ENCODE peak calls at places on chromosome 3, in six cellular contexts. E is right lobe of liver, Q is GM12864, T is lung, Z is brain microvascular endothelial cell, M is fibroblast of mammary gland. X is an unnamed sample.

GRCh38 chr3:188673509-188674239 is 498.1 kb upstream of the TPRG1 start:
- DNase-seq in Z (peak), E (no peak), Q (no peak), T (no peak), M (peak), X (peak)

GRCh38 chr3:141059816-141060215 is 8.7 kb downstream of the SPSB4 start:
- DNase-seq in Q (no peak), Z (no peak), E (no peak), T (no peak), M (no peak), X (no peak)

GRCh38 chr3:104628185-104628789 is 738.4 kb upstream of the ALCAM start:
- DNase-seq in Z (peak), E (no peak), M (peak), T (no peak), Q (no peak), X (peak)

GRCh38 chr3:107987036-107987557 is 103.7 kb downstream of the CD47 start:
- DNase-seq in M (peak), Z (peak), T (peak), E (peak), Q (no peak), X (peak)

GRCh38 chr3:38773528-38773927 is 42.5 kb downstream of the SCN10A start:
- DNase-seq in E (no peak), Q (no peak), Z (no peak), T (no peak), M (no peak), X (no peak)

GRCh38 chr3:56758539-56758981 is 43.2 kb downstream of the ARHGEF3 start:
- DNase-seq in T (peak), Z (peak), E (no peak), M (peak), Q (peak), X (peak)

GRCh38 chr3:111548060-111548459 is 6.1 kb downstream of the CD96 start:
- DNase-seq in T (no peak), Z (no peak), M (peak), Q (no peak), E (no peak), X (peak)

GRCh38 chr3:142274908-142275307 is 49.5 kb upstream of the GK5 start:
- DNase-seq in E (no peak), Q (no peak), Z (no peak), M (peak), T (no peak), X (no peak)

GRCh38 chr3:126134219-126134975 is 46.0 kb downstream of the ALDH1L1 start:
- DNase-seq in M (peak), E (peak), T (peak), Z (peak), Q (no peak), X (peak)

GRCh38 chr3:48695113-48695753 is 9.5 kb upstream of the NCKIPSD start:
- DNase-seq in T (no peak), Q (no peak), E (peak), Z (peak), M (peak), X (peak)

GRCh38 chr3:170414202-170414663 is 4.4 kb upstream of the CLDN11 start:
- DNase-seq in Z (peak), M (peak), Q (peak), E (no peak), T (no peak), X (peak)

GRCh38 chr3:192372001-192372400 is 355.3 kb downstream of the FGF12 start:
- DNase-seq in Z (no peak), Q (no peak), M (no peak), E (no peak), T (no peak), X (no peak)

GRCh38 chr3:130259170-130259874 is 86.2 kb upstream of the COL6A5 start:
- DNase-seq in T (no peak), Z (no peak), M (peak), Q (no peak), E (no peak), X (no peak)

GRCh38 chr3:49681543-49681942 is 7.4 kb downstream of the APEH start:
- DNase-seq in E (no peak), T (no peak), Z (no peak), M (no peak), Q (no peak), X (no peak)

GRCh38 chr3:113560845-113561623 is 28.7 kb downstream of the SIDT1 start:
- DNase-seq in E (no peak), Q (no peak), Z (no peak), M (peak), T (no peak), X (peak)

GRCh38 chr3:140931801-140932200 is 9.8 kb upstream of the SLC25A36 start:
- DNase-seq in E (no peak), T (no peak), Q (no peak), Z (no peak), M (no peak), X (no peak)

GRCh38 chr3:107994954-107995715 is 95.7 kb downstream of the CD47 start:
- DNase-seq in E (no peak), Q (no peak), Z (no peak), T (no peak), M (no peak), X (no peak)

GRCh38 chr3:125644036-125645025 is 49.0 kb upstream of the OSBPL11 start:
- DNase-seq in M (peak), Q (no peak), Z (no peak), E (peak), T (peak), X (peak)

GRCh38 chr3:187183903-187184302 is 13.4 kb upstream of the RTP1 start:
- DNase-seq in T (no peak), Z (no peak), E (no peak), Q (no peak), M (peak), X (peak)

GRCh38 chr3:187188931-187189330 is 8.4 kb upstream of the RTP1 start:
- DNase-seq in E (no peak), M (no peak), T (no peak), Z (no peak), Q (no peak), X (peak)

GRCh38 chr3:187185759-187186158 is 11.5 kb upstream of the RTP1 start:
- DNase-seq in T (no peak), M (no peak), Z (no peak), Q (no peak), E (no peak), X (no peak)

GRCh38 chr3:187186375-187186774 is 10.9 kb upstream of the RTP1 start:
- DNase-seq in E (no peak), Z (no peak), M (no peak), Q (no peak), T (no peak), X (no peak)

DNA sequence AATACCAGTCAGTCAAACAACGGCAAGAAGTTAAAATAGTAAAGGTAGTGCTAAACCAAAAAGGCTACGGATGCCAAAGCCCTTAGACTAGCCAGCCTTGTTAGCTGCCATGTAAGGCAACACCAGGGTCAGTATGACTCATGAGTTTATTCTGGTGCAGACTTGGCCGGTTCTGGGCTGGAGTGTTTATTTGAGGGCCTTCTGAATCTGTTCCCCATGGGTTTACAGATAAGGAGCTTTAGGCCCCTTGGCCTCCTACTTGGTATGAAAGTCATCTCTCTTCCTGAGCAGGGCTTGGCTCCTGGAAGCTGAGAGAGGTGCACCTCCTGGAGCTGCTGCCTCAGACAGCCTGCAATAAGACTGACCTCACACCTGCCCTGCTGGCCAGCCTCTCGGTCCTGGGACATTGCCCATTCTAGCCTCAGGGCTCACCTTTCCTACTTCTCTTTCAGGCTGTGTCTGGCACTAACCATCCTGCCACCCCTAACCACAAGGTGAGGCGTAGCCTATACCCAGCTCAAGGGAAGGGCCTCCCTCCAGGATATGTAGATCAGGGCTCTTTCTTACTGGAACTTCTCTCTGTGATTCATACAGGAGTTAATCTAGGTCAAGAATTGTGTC is 10.4 kb upstream of the RTP1 start:
- DNase-seq in Z (peak), E (no peak), T (peak), M (peak), Q (no peak), X (peak)
- H3K4me3 ChIP-seq in Z (no peak), E (no peak), T (no peak), M (no peak), Q (no peak), X (no peak)

GRCh38 chr3:59797533-59797932 is 747.7 kb upstream of the CFAP20DC start:
- DNase-seq in T (no peak), Q (no peak), Z (no peak), M (no peak), E (no peak), X (no peak)

GRCh38 chr3:59802045-59802444 is 752.2 kb upstream of the CFAP20DC start:
- DNase-seq in E (no peak), T (no peak), Q (no peak), M (no peak), Z (no peak), X (no peak)

GRCh38 chr3:59798372-59799086 is 748.7 kb upstream of the CFAP20DC start:
- DNase-seq in T (no peak), Z (no peak), M (no peak), E (no peak), Q (no peak), X (no peak)

GRCh38 chr3:59791774-59792308 is 742.0 kb upstream of the CFAP20DC start:
- DNase-seq in E (no peak), Q (no peak), Z (no peak), M (peak), T (no peak), X (no peak)

DNA sequence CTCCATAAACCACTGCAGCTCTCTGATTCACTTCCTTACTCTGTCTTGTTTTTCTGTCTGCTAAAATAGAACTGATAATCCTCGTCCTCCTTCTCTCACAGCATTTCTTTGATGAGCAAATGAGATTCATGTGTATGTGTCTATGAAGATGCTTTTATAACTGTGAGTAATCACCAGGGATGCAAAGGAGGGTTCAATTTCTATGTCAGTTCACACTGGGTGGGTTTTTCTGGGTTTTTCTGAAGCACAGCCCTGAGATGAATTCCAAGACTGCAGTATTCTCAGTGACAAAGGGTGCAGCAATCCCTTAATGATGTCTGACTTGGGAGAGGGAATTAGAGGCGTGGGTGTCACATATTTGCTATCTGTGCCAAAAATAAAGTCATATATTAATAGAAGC is 746.7 kb upstream of the CFAP20DC start:
- DNase-seq in T (no peak), Z (no peak), E (no peak), M (no peak), Q (no peak), X (peak)
- TF ChIP-seq CTCF in T (no peak), Z (no peak), E (no peak), M (no peak), Q (no peak), X (no peak)

DNA sequence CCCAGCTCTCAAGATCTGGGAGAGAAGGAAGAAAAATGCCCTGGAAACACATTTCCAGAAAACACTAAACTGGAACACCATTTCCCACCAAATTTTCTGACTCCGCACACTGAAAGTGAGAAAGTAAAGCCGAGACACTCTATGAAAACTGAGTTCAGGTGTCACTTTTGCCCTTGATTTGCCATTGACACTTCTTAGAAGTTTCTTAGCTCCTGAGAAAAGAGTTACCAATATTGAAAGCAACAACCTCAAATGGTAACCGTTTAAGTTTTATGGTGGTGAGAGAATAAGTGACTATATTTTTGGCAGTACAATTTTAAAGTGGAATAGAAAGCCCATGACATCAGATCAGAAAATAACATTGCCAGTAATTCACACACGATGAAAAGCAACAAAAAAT is 39.0 kb downstream of the CD86 start:
- DNase-seq in T (no peak), E (no peak), M (no peak), Z (no peak), Q (no peak), X (no peak)
- H3K4me3 ChIP-seq in T (no peak), E (no peak), M (no peak), Z (no peak), Q (no peak), X (no peak)

GRCh38 chr3:12603969-12604368 is 47.1 kb downstream of the MKRN2 start:
- DNase-seq in Z (no peak), Q (no peak), E (no peak), T (no peak), M (no peak), X (no peak)

GRCh38 chr3:12598890-12599289 is 42.0 kb downstream of the MKRN2 start:
- DNase-seq in M (no peak), Q (no peak), E (no peak), Z (no peak), T (no peak), X (no peak)

DNA sequence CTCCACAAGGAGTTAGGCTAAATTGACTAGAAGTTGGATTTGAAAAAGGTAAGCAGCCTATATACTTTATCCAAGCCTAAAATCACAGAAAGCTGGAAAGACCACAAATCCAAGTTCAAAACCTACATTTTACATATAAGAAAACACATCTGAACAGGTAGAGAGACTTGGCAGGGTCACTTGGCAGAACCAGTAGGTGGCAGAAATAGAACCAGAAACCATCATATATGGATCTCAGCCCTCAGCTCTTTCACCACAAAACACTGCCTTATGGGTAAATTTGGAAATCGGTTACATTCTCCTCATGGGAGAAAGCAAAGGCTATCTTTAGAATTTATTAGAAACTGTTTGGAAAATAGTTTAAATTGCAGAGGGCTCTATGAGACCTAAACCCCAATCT is 44.2 kb downstream of the MKRN2 start:
- DNase-seq in T (no peak), E (no peak), M (peak), Q (no peak), Z (no peak), X (peak)
- TF ChIP-seq CTCF in T (no peak), E (peak), M (no peak), Q (no peak), Z (no peak), X (peak)

DNA sequence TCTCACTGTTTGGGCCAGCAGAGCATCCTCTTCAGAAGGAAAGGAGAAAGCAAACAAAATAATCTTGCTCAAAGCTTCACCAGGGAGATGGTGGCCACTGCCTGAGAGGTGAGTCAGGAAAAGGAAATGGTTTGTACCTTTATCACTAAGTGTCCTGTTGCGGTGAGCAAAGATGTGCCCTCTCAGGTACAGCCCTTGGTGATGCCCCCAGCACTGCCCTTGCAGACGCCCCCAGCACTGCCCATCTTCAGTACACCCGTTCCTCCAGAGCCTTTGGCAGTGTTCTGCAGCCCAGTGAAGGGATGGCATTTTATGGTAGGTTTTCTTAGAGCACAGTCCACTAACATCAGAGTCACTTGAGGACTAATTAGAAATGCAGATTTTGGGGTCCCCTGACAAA is 92.3 kb downstream of the ZNF621 start:
- DNase-seq in M (no peak), Q (no peak), E (no peak), Z (no peak), T (no peak), X (no peak)
- H3K4me3 ChIP-seq in M (no peak), Q (no peak), E (no peak), Z (no peak), T (no peak), X (no peak)